ENCODE peak calls at places on chromosomes 12 and 14, in five cellular contexts. One of them, this sample, is unnamed.

GRCh38 chr14:59269431-59269830 is 81.0 kb downstream of the DAAM1 start:
- DNase-seq in HEK293T: no peak
- DNase-seq in GM12878: no peak
- DNase-seq in HepG2: no peak
- DNase-seq in K562: no peak
- DNase-seq in this sample: no peak

GRCh38 chr12:50055831-50056628 is 1.4 kb upstream of the ASIC1 start:
- DNase-seq in HEK293T: peak
- DNase-seq in GM12878: no peak
- DNase-seq in HepG2: peak
- DNase-seq in K562: peak
- DNase-seq in this sample: peak

GRCh38 chr14:28759056-28759657 is 7.4 kb upstream of the FOXG1 start:
- DNase-seq in HEK293T: no peak
- DNase-seq in GM12878: no peak
- DNase-seq in HepG2: no peak
- DNase-seq in K562: no peak
- DNase-seq in this sample: no peak

GRCh38 chr12:64877363-64878004 is 53.0 kb downstream of the TBC1D30 start:
- DNase-seq in HEK293T: no peak
- DNase-seq in GM12878: peak
- DNase-seq in HepG2: no peak
- DNase-seq in K562: no peak
- DNase-seq in this sample: no peak

GRCh38 chr14:68784995-68785816 is 7.7 kb downstream of the ZFP36L1 start:
- DNase-seq in HEK293T: no peak
- DNase-seq in GM12878: no peak
- DNase-seq in HepG2: no peak
- DNase-seq in K562: no peak
- DNase-seq in this sample: no peak

GRCh38 chr14:68441532-68441931 is 351.3 kb downstream of the ZFP36L1 start:
- DNase-seq in HEK293T: no peak
- DNase-seq in GM12878: no peak
- DNase-seq in HepG2: no peak
- DNase-seq in K562: no peak
- DNase-seq in this sample: no peak

GRCh38 chr14:99572173-99572999 is 31.6 kb downstream of the CCDC85C start:
- DNase-seq in HEK293T: no peak
- DNase-seq in GM12878: no peak
- DNase-seq in HepG2: no peak
- DNase-seq in K562: peak
- DNase-seq in this sample: peak

GRCh38 chr12:30701056-30701455 is 5.4 kb upstream of the IPO8 start:
- DNase-seq in HEK293T: no peak
- DNase-seq in GM12878: no peak
- DNase-seq in HepG2: no peak
- DNase-seq in K562: no peak
- DNase-seq in this sample: no peak

GRCh38 chr12:1234073-1234472 is 243.1 kb downstream of the ERC1 start:
- DNase-seq in HEK293T: no peak
- DNase-seq in GM12878: no peak
- DNase-seq in HepG2: peak
- DNase-seq in K562: no peak
- DNase-seq in this sample: no peak

GRCh38 chr14:100294213-100294962 is 11.9 kb downstream of the SLC25A29 start:
- DNase-seq in HEK293T: no peak
- DNase-seq in GM12878: peak
- DNase-seq in HepG2: no peak
- DNase-seq in K562: no peak
- DNase-seq in this sample: no peak

GRCh38 chr12:13175499-13175898 is 21.0 kb upstream of the EMP1 start:
- DNase-seq in HEK293T: no peak
- DNase-seq in GM12878: no peak
- DNase-seq in HepG2: no peak
- DNase-seq in K562: no peak
- DNase-seq in this sample: no peak

GRCh38 chr14:65069874-65070709 is 32.2 kb downstream of the MAX start:
- DNase-seq in HEK293T: no peak
- DNase-seq in GM12878: no peak
- DNase-seq in HepG2: no peak
- DNase-seq in K562: no peak
- DNase-seq in this sample: no peak

GRCh38 chr14:31895206-31895605 is 181.9 kb upstream of the ARHGAP5 start:
- DNase-seq in HEK293T: no peak
- DNase-seq in GM12878: no peak
- DNase-seq in HepG2: peak
- DNase-seq in K562: no peak
- DNase-seq in this sample: no peak

GRCh38 chr12:119415714-119416113 is 81.2 kb downstream of the CCDC60 start:
- DNase-seq in HEK293T: no peak
- DNase-seq in GM12878: no peak
- DNase-seq in HepG2: no peak
- DNase-seq in K562: no peak
- DNase-seq in this sample: no peak

GRCh38 chr12:119410396-119410795 is 75.9 kb downstream of the CCDC60 start:
- DNase-seq in HEK293T: no peak
- DNase-seq in GM12878: no peak
- DNase-seq in HepG2: no peak
- DNase-seq in K562: no peak
- DNase-seq in this sample: no peak

GRCh38 chr12:119417440-119417839 is 82.9 kb downstream of the CCDC60 start:
- DNase-seq in HEK293T: no peak
- DNase-seq in GM12878: no peak
- DNase-seq in HepG2: no peak
- DNase-seq in K562: no peak
- DNase-seq in this sample: no peak

GRCh38 chr12:119409043-119409442 is 74.5 kb downstream of the CCDC60 start:
- DNase-seq in HEK293T: no peak
- DNase-seq in GM12878: no peak
- DNase-seq in HepG2: no peak
- DNase-seq in K562: no peak
- DNase-seq in this sample: no peak

GRCh38 chr12:119412811-119413794 is 78.6 kb downstream of the CCDC60 start:
- DNase-seq in HEK293T: peak
- DNase-seq in GM12878: no peak
- DNase-seq in HepG2: peak
- DNase-seq in K562: peak
- DNase-seq in this sample: peak
- TF ChIP-seq FOXM1 in HEK293T: no peak
- TF ChIP-seq FOXM1 in GM12878: no peak
- TF ChIP-seq FOXM1 in HepG2: no peak
- TF ChIP-seq FOXM1 in K562: no peak
- TF ChIP-seq FOXM1 in this sample: no peak

DNA sequence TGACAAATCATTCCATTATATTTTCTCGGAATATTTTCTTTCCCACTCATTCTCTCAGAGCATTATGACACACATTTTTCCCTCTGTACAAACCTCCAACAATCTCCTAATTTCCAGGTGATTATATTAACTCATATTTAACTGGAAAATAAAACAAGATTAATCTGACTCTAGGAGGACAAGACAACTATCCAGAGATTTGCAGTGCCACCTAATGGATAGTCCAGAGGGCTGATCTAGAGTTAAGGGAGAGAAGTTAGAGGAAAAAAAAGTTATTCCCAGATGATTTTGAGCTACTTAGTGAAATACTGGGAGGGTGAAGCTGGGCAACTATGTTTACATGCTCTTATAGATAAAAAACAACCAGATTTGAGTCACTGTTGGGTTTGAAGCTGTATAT is 161.7 kb downstream of the ALX1 start:
- DNase-seq in HEK293T: no peak
- DNase-seq in GM12878: no peak
- DNase-seq in HepG2: peak
- DNase-seq in K562: no peak
- DNase-seq in this sample: peak
- TF ChIP-seq FOXM1 in HEK293T: no peak
- TF ChIP-seq FOXM1 in GM12878: no peak
- TF ChIP-seq FOXM1 in HepG2: no peak
- TF ChIP-seq FOXM1 in K562: no peak
- TF ChIP-seq FOXM1 in this sample: no peak

DNA sequence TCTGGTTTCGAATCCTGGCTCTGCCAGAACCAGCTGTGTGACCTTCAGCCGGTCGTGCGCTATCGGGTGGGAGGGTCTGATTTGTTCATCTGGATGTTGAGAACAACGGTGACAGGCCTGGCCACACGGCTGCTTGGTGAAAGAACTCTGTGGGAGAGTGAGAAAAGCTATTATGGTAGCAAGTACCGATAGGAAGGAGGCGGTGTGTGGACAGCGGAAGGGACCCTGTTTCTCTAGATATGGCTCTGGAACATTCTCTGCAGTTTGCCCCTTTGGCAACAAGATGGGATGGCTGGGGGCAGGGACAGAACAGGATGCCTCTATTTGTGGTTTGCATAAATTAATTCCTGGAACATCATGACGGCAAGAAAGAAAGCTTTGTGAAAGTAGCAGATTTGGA is 347.3 kb downstream of the AACS start:
- DNase-seq in HEK293T: no peak
- DNase-seq in GM12878: no peak
- DNase-seq in HepG2: no peak
- DNase-seq in K562: no peak
- DNase-seq in this sample: no peak
- TF ChIP-seq FOXM1 in HEK293T: no peak
- TF ChIP-seq FOXM1 in GM12878: no peak
- TF ChIP-seq FOXM1 in HepG2: no peak
- TF ChIP-seq FOXM1 in K562: no peak
- TF ChIP-seq FOXM1 in this sample: no peak

DNA sequence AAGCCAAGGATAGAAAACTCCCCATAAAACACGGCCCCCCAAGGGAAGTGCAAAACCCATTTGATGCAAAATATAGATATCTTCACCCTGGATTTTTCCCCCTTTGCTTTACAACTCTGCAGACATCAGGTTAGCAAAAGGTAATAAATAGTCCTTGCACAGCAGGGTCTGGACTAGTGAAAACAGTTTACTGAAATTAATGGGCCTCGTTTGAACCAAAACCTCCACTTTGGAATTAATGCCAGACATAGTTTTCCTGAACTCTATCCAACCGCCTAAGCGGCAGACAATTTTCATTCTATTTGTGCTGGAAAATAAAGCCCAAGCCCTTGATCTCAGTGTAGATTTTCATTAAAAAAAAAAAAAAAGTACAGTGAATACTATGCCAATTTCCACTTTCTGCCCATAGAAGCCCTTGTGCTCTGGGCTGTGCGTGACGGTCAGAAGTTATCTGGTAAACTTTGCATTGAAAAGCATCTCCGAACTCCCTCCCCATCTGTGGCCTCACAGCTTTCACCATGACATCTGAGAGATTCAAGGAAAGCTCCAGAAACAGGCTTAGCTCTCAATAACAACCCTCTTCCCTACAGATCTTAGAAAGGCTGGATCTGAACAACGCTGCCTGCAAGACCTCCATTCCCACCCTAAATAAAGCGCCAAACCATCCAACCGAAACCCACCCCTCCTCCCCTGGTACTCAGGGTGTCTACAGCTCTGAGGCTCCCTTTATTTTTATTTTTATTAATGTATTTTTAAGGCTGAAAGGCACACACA is 11.0 kb upstream of the IRF2BPL start:
- DNase-seq in HEK293T: no peak
- DNase-seq in GM12878: no peak
- DNase-seq in HepG2: no peak
- DNase-seq in K562: no peak
- DNase-seq in this sample: no peak
- TF ChIP-seq FOXM1 in HEK293T: no peak
- TF ChIP-seq FOXM1 in GM12878: no peak
- TF ChIP-seq FOXM1 in HepG2: no peak
- TF ChIP-seq FOXM1 in K562: no peak
- TF ChIP-seq FOXM1 in this sample: no peak

GRCh38 chr12:111330800-111331752 is 37.8 kb downstream of the PHETA1 start:
- DNase-seq in HEK293T: peak
- DNase-seq in GM12878: no peak
- DNase-seq in HepG2: peak
- DNase-seq in K562: peak
- DNase-seq in this sample: no peak

GRCh38 chr12:111338096-111338495 is 30.8 kb downstream of the PHETA1 start:
- DNase-seq in HEK293T: no peak
- DNase-seq in GM12878: no peak
- DNase-seq in HepG2: no peak
- DNase-seq in K562: no peak
- DNase-seq in this sample: no peak

GRCh38 chr12:111337371-111337770 is 31.5 kb downstream of the PHETA1 start:
- DNase-seq in HEK293T: no peak
- DNase-seq in GM12878: no peak
- DNase-seq in HepG2: no peak
- DNase-seq in K562: no peak
- DNase-seq in this sample: no peak

GRCh38 chr12:111335811-111336210 is 33.1 kb downstream of the PHETA1 start:
- DNase-seq in HEK293T: no peak
- DNase-seq in GM12878: no peak
- DNase-seq in HepG2: no peak
- DNase-seq in K562: no peak
- DNase-seq in this sample: no peak

DNA sequence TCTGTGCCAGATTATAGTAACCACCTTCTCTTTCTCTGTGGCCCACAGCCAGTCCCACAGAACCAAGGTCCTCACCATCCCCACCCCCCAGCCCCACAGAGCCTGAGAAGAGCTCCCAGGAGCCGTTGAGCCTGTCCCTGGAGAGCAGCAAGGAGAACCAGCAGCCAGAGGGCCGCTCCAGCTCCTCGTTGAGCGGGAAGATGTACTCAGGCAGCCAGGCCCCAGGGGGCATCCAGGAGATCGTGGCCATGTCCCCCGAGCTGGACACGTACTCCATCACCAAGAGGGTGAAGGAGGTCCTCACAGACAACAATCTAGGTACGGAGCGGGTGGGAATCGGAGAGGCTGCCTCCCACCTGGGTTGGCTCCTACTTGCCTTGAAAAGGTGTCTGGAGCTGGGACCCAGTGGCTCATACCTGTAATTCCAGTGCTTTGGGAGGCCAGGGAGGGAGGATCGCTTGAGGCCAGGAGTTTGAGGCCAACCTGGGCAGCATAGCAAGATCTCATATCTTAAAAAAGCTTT is 34.4 kb downstream of the PHETA1 start:
- DNase-seq in HEK293T: no peak
- DNase-seq in GM12878: no peak
- DNase-seq in HepG2: no peak
- DNase-seq in K562: no peak
- DNase-seq in this sample: no peak
- TF ChIP-seq FOXM1 in HEK293T: no peak
- TF ChIP-seq FOXM1 in GM12878: no peak
- TF ChIP-seq FOXM1 in HepG2: no peak
- TF ChIP-seq FOXM1 in K562: no peak
- TF ChIP-seq FOXM1 in this sample: no peak

DNA sequence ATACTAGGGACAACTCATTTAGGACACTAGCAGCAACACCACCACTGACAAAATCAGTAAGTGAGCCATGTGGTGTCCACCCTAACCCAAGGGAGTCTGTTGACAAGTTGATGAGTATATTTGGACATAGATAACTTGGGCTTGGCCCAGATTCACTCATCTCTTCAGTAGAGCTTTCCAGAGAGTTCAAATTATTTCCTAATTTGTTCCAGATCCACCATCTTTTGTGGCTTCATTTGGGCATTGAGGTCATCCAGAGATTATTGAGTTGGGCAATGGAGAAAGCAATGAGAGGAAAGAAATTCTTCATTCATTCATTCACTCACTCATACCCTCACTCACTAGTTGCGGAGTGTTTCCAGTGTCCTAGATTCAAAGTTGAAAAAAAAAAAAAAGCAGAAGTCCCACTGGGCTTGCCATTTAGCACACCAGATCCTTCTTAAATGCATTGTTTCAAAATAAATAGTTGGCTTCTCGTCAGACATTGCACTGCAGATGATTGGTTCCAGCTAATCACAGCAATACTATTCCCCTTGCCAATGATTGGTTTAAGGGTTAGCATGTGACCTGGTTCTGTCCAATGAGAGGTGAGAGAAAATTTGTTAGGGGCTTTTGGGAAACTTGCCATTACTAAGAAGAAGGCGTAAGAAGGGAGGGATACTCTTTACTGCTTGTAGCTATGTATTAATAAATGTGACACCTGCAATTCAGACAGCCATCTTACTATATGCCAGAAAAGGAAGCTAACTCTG is 31.8 kb upstream of the WSCD2 start:
- DNase-seq in HEK293T: no peak
- DNase-seq in GM12878: no peak
- DNase-seq in HepG2: no peak
- DNase-seq in K562: peak
- DNase-seq in this sample: no peak
- TF ChIP-seq FOXM1 in HEK293T: no peak
- TF ChIP-seq FOXM1 in GM12878: no peak
- TF ChIP-seq FOXM1 in HepG2: no peak
- TF ChIP-seq FOXM1 in K562: no peak
- TF ChIP-seq FOXM1 in this sample: no peak

This sample was measured in SK-N-SH.